ENCODE peak calls at places on chromosome 17, in ten cellular contexts. One of them, this sample, is unnamed.
A peak's percentile ranks its signal among the peaks of the same experiment; 100 is the strongest.

GRCh38 chr17:80927791-80928216 is 63.8 kb upstream of the CHMP6 start:
- DNase-seq in activated naive CD4-positive, alpha-beta T cell: no peak
- DNase-seq in nucleus accumbens: no peak
- DNase-seq in stimulated activated CD8-positive, alpha-beta memory T cell treated with anti-CD3 and anti-CD28 coated beads, Interleukin-7, amount 100 ng/mL, for 1 hour: no peak
- DNase-seq in CD4-positive, alpha-beta memory T cell: no peak
- DNase-seq in epithelial cell of esophagus: peak; percentile 11
- DNase-seq in cerebellar cortex: no peak
- DNase-seq in glutamatergic neuron: peak; percentile 45
- DNase-seq in mucosa of descending colon: no peak
- DNase-seq in KBM-7: no peak
- DNase-seq in this sample: no peak

GRCh38 chr17:6305613-6306360 is 129.1 kb downstream of the AIPL1 start:
- DNase-seq in cerebellar cortex: peak; percentile 89
- DNase-seq in mucosa of descending colon: no peak
- DNase-seq in stimulated activated CD8-positive, alpha-beta memory T cell treated with anti-CD3 and anti-CD28 coated beads, Interleukin-7, amount 100 ng/mL, for 1 hour: no peak
- DNase-seq in KBM-7: no peak
- DNase-seq in CD4-positive, alpha-beta memory T cell: no peak
- DNase-seq in nucleus accumbens: no peak
- DNase-seq in epithelial cell of esophagus: no peak
- DNase-seq in glutamatergic neuron: no peak
- DNase-seq in activated naive CD4-positive, alpha-beta T cell: no peak
- DNase-seq in this sample: no peak

GRCh38 chr17:21039839-21040575 is 2.8 kb downstream of the USP22 start:
- DNase-seq in cerebellar cortex: peak; percentile 78
- DNase-seq in KBM-7: peak; percentile 59
- DNase-seq in stimulated activated CD8-positive, alpha-beta memory T cell treated with anti-CD3 and anti-CD28 coated beads, Interleukin-7, amount 100 ng/mL, for 1 hour: no peak
- DNase-seq in nucleus accumbens: no peak
- DNase-seq in activated naive CD4-positive, alpha-beta T cell: no peak
- DNase-seq in mucosa of descending colon: peak; percentile 41
- DNase-seq in CD4-positive, alpha-beta memory T cell: peak; percentile 35
- DNase-seq in glutamatergic neuron: no peak
- DNase-seq in epithelial cell of esophagus: peak; percentile 76
- DNase-seq in this sample: no peak

GRCh38 chr17:65723356-65723928 is 162.0 kb upstream of the AXIN2 start:
- DNase-seq in mucosa of descending colon: no peak
- DNase-seq in epithelial cell of esophagus: no peak
- DNase-seq in KBM-7: no peak
- DNase-seq in nucleus accumbens: no peak
- DNase-seq in activated naive CD4-positive, alpha-beta T cell: no peak
- DNase-seq in cerebellar cortex: no peak
- DNase-seq in CD4-positive, alpha-beta memory T cell: no peak
- DNase-seq in glutamatergic neuron: no peak
- DNase-seq in stimulated activated CD8-positive, alpha-beta memory T cell treated with anti-CD3 and anti-CD28 coated beads, Interleukin-7, amount 100 ng/mL, for 1 hour: no peak
- DNase-seq in this sample: no peak

GRCh38 chr17:31428111-31428510 is 36.6 kb downstream of the RAB11FIP4 start:
- DNase-seq in KBM-7: no peak
- DNase-seq in mucosa of descending colon: no peak
- DNase-seq in nucleus accumbens: no peak
- DNase-seq in glutamatergic neuron: no peak
- DNase-seq in stimulated activated CD8-positive, alpha-beta memory T cell treated with anti-CD3 and anti-CD28 coated beads, Interleukin-7, amount 100 ng/mL, for 1 hour: no peak
- DNase-seq in activated naive CD4-positive, alpha-beta T cell: no peak
- DNase-seq in CD4-positive, alpha-beta memory T cell: no peak
- DNase-seq in epithelial cell of esophagus: no peak
- DNase-seq in cerebellar cortex: peak; percentile 41
- DNase-seq in this sample: no peak

GRCh38 chr17:31695456-31696090 is 163.5 kb downstream of the COPRS start:
- DNase-seq in CD4-positive, alpha-beta memory T cell: no peak
- DNase-seq in glutamatergic neuron: no peak
- DNase-seq in cerebellar cortex: peak; percentile 90
- DNase-seq in epithelial cell of esophagus: no peak
- DNase-seq in KBM-7: no peak
- DNase-seq in activated naive CD4-positive, alpha-beta T cell: no peak
- DNase-seq in stimulated activated CD8-positive, alpha-beta memory T cell treated with anti-CD3 and anti-CD28 coated beads, Interleukin-7, amount 100 ng/mL, for 1 hour: no peak
- DNase-seq in nucleus accumbens: no peak
- DNase-seq in mucosa of descending colon: no peak
- DNase-seq in this sample: no peak

GRCh38 chr17:47279062-47279801 is 25.6 kb downstream of the ITGB3 start:
- DNase-seq in activated naive CD4-positive, alpha-beta T cell: no peak
- DNase-seq in CD4-positive, alpha-beta memory T cell: no peak
- DNase-seq in epithelial cell of esophagus: peak; percentile 59
- DNase-seq in glutamatergic neuron: no peak
- DNase-seq in KBM-7: peak; percentile 78
- DNase-seq in mucosa of descending colon: no peak
- DNase-seq in stimulated activated CD8-positive, alpha-beta memory T cell treated with anti-CD3 and anti-CD28 coated beads, Interleukin-7, amount 100 ng/mL, for 1 hour: no peak
- DNase-seq in nucleus accumbens: peak; percentile 4
- DNase-seq in cerebellar cortex: no peak
- DNase-seq in this sample: peak; percentile 70

GRCh38 chr17:42475853-42476252 is 17.2 kb downstream of the ATP6V0A1 start:
- DNase-seq in KBM-7: no peak
- DNase-seq in nucleus accumbens: no peak
- DNase-seq in glutamatergic neuron: no peak
- DNase-seq in cerebellar cortex: no peak
- DNase-seq in mucosa of descending colon: no peak
- DNase-seq in stimulated activated CD8-positive, alpha-beta memory T cell treated with anti-CD3 and anti-CD28 coated beads, Interleukin-7, amount 100 ng/mL, for 1 hour: no peak
- DNase-seq in epithelial cell of esophagus: no peak
- DNase-seq in activated naive CD4-positive, alpha-beta T cell: no peak
- DNase-seq in CD4-positive, alpha-beta memory T cell: no peak
- DNase-seq in this sample: no peak

GRCh38 chr17:76816590-76817135 is 51.5 kb upstream of the MGAT5B start:
- DNase-seq in glutamatergic neuron: peak; percentile 62
- DNase-seq in nucleus accumbens: peak; percentile 46
- DNase-seq in CD4-positive, alpha-beta memory T cell: peak; percentile 59
- DNase-seq in cerebellar cortex: peak; percentile 65
- DNase-seq in KBM-7: peak; percentile 77
- DNase-seq in activated naive CD4-positive, alpha-beta T cell: no peak
- DNase-seq in mucosa of descending colon: peak; percentile 37
- DNase-seq in stimulated activated CD8-positive, alpha-beta memory T cell treated with anti-CD3 and anti-CD28 coated beads, Interleukin-7, amount 100 ng/mL, for 1 hour: peak; percentile 29
- DNase-seq in epithelial cell of esophagus: peak; percentile 52
- DNase-seq in this sample: no peak

This sample was measured in lower lobe of right lung.